ENCODE peak calls at places on chromosomes 3 and 15, in six cellular contexts. J is stimulated activated effector memory CD8-positive, alpha-beta T cell treated with anti-CD3 and anti-CD28 coated beads, Interleukin-12 subunit alpha, Interleukin-12 subunit beta, amount 100 ng/mL, for 72 hours; O is stimulated activated CD8-positive, alpha-beta memory T cell treated with anti-CD3 and anti-CD28 coated beads, Interleukin-12 subunit alpha, Interleukin-12 subunit beta, amount 100 ng/mL, for 4 hours; A is stimulated activated CD4-positive, alpha-beta T cell treated with anti-CD3 and anti-CD28 coated beads, Interleukin-1b, Interleukin-23, amount 100 ng/mL, for 4 hours; T is adipocyte; G is GM19239. F is an unnamed sample.

GRCh38 chr3:99859855-99860254 is 42.2 kb downstream of the CMSS1 start:
- DNase-seq in J (no peak), O (no peak), A (no peak), T (peak; percentile 94), G (no peak), F (no peak)

GRCh38 chr15:28892789-28893610 is 7.2 kb downstream of the APBA2 start:
- DNase-seq in J (no peak), O (no peak), A (no peak), T (peak; percentile 10), G (no peak), F (no peak)

GRCh38 chr3:110815008-110815583 is 256.5 kb upstream of the NECTIN3 start:
- DNase-seq in J (no peak), O (no peak), A (no peak), T (peak; percentile 63), G (no peak), F (no peak)

GRCh38 chr3:129593595-129594339 is 12.7 kb downstream of the PLXND1 start:
- DNase-seq in J (peak; percentile 84), O (peak; percentile 22), A (no peak), T (no peak), G (no peak), F (no peak)

GRCh38 chr3:35639251-35640185 is at the start of gene ARPP21:
- DNase-seq in J (no peak), O (no peak), A (no peak), T (peak; percentile 61), G (no peak), F (no peak)

GRCh38 chr3:141684758-141685157 is 53.3 kb upstream of the RNF7 start:
- DNase-seq in J (no peak), O (no peak), A (no peak), T (no peak), G (no peak), F (no peak)

GRCh38 chr3:194715022-194715800 is 29.5 kb downstream of the FAM43A start:
- DNase-seq in J (peak; percentile 51), O (no peak), A (no peak), T (no peak), G (no peak), F (no peak)

GRCh38 chr3:45212095-45212468 is 14.0 kb downstream of the TMEM158 start:
- DNase-seq in J (no peak), O (no peak), A (no peak), T (no peak), G (no peak), F (no peak)

GRCh38 chr3:193330500-193331204 is 47.9 kb downstream of the ATP13A5 start:
- DNase-seq in J (no peak), O (no peak), A (no peak), T (no peak), G (no peak), F (no peak)

GRCh38 chr3:4845882-4846281 is 133.4 kb upstream of the BHLHE40 start:
- DNase-seq in J (no peak), O (no peak), A (no peak), T (no peak), G (no peak), F (no peak)

GRCh38 chr3:54243262-54243931 is 121.0 kb downstream of the CACNA2D3 start:
- DNase-seq in J (no peak), O (no peak), A (no peak), T (peak; percentile 28), G (no peak), F (no peak)

GRCh38 chr3:30626443-30627181 is 20.2 kb downstream of the TGFBR2 start:
- DNase-seq in J (no peak), O (no peak), A (no peak), T (peak; percentile 48), G (no peak), F (no peak)

GRCh38 chr3:32460031-32460749 is 42.5 kb downstream of the CMTM6 start:
- DNase-seq in J (peak; percentile 76), O (no peak), A (peak; percentile 30), T (no peak), G (peak; percentile 47), F (no peak)

GRCh38 chr3:181561605-181562031 is 150.1 kb upstream of the SOX2 start:
- DNase-seq in J (no peak), O (no peak), A (no peak), T (no peak), G (no peak), F (no peak)

GRCh38 chr15:52445553-52445952 is 83.1 kb downstream of the MYO5A start:
- DNase-seq in J (no peak), O (no peak), A (no peak), T (no peak), G (no peak), F (peak; percentile 22)

GRCh38 chr3:114178770-114179368 is at the start of gene DRD3:
- DNase-seq in J (no peak), O (no peak), A (no peak), T (peak; percentile 67), G (no peak), F (no peak)

GRCh38 chr15:89971592-89971997 is 29.5 kb upstream of the ZNF710 start:
- DNase-seq in J (peak; percentile 73), O (no peak), A (peak; percentile 9), T (peak; percentile 56), G (peak; percentile 64), F (no peak)

GRCh38 chr3:139123377-139124095 is 78.8 kb upstream of the PRR23C start:
- DNase-seq in J (no peak), O (no peak), A (no peak), T (peak; percentile 59), G (no peak), F (peak; percentile 11)

GRCh38 chr3:18099611-18100010 is 325.5 kb downstream of the SATB1 start:
- DNase-seq in J (no peak), O (no peak), A (no peak), T (peak; percentile 12), G (no peak), F (no peak)

GRCh38 chr3:27508421-27508820 is 24.2 kb upstream of the SLC4A7 start:
- DNase-seq in J (no peak), O (no peak), A (no peak), T (no peak), G (no peak), F (no peak)

GRCh38 chr15:70308011-70308761 is 210.5 kb upstream of the TLE3 start:
- DNase-seq in J (peak; percentile 70), O (peak; percentile 22), A (no peak), T (no peak), G (peak; percentile 38), F (no peak)

GRCh38 chr15:96428742-96429141 is 98.2 kb downstream of the NR2F2 start:
- DNase-seq in J (no peak), O (no peak), A (no peak), T (peak; percentile 91), G (no peak), F (no peak)

GRCh38 chr15:45183511-45183910 is 4.3 kb downstream of the SHF start:
- DNase-seq in J (no peak), O (no peak), A (no peak), T (no peak), G (no peak), F (no peak)

GRCh38 chr3:38016410-38016809 is 13.0 kb downstream of the PLCD1 start:
- DNase-seq in J (no peak), O (no peak), A (no peak), T (no peak), G (no peak), F (no peak)

GRCh38 chr3:69079269-69080159 is 651 bp downstream of the UBA3 start:
- DNase-seq in J (no peak), O (no peak), A (no peak), T (peak; percentile 59), G (no peak), F (no peak)

GRCh38 chr15:95765161-95765560 is 565.3 kb upstream of the NR2F2 start:
- DNase-seq in J (no peak), O (no peak), A (no peak), T (no peak), G (no peak), F (no peak)

GRCh38 chr3:8488436-8488835 is 13.2 kb upstream of the LMCD1 start:
- DNase-seq in J (no peak), O (no peak), A (no peak), T (no peak), G (no peak), F (no peak)

GRCh38 chr3:189941679-189942078 is 179.0 kb downstream of the P3H2 start:
- DNase-seq in J (no peak), O (no peak), A (no peak), T (peak; percentile 45), G (no peak), F (no peak)

GRCh38 chr15:50315814-50316630 is 39.0 kb downstream of the GABPB1 start:
- DNase-seq in J (no peak), O (no peak), A (no peak), T (peak; percentile 81), G (no peak), F (no peak)

GRCh38 chr15:38266247-38266996 is 13.8 kb downstream of the SPRED1 start:
- DNase-seq in J (no peak), O (no peak), A (no peak), T (peak; percentile 51), G (no peak), F (no peak)

GRCh38 chr3:43294975-43295374 is 8.6 kb downstream of the SNRK start:
- DNase-seq in J (no peak), O (no peak), A (no peak), T (no peak), G (no peak), F (no peak)

GRCh38 chr3:186118692-186119091 is 9.8 kb upstream of the ETV5 start:
- DNase-seq in J (no peak), O (no peak), A (no peak), T (no peak), G (no peak), F (no peak)

GRCh38 chr3:159987291-159987711 is 1.3 kb upstream of the IL12A start:
- DNase-seq in J (no peak), O (no peak), A (no peak), T (peak; percentile 16), G (no peak), F (no peak)

GRCh38 chr3:196643201-196643749 is 3.8 kb downstream of the NRROS start:
- DNase-seq in J (no peak), O (peak; percentile 43), A (no peak), T (no peak), G (peak; percentile 80), F (no peak)

GRCh38 chr15:67785431-67785830 is 39.9 kb upstream of the SKOR1 start:
- DNase-seq in J (no peak), O (no peak), A (no peak), T (no peak), G (no peak), F (no peak)

GRCh38 chr3:188153498-188153948 is 434 bp upstream of the LPP start:
- DNase-seq in J (no peak), O (peak; percentile 18), A (no peak), T (peak; percentile 96), G (peak; percentile 31), F (peak; percentile 95)

GRCh38 chr3:132598181-132598580 is 1.1 kb downstream of the ACKR4 start:
- DNase-seq in J (no peak), O (no peak), A (no peak), T (no peak), G (no peak), F (no peak)